ENCODE peak calls at places on chromosomes 6 and 20, in seven cellular contexts. One of them, this sample, is unnamed.

GRCh38 chr6:36526066-36526465 is 21.2 kb downstream of the STK38 start:
- DNase-seq in HCT116: no peak
- DNase-seq in HepG2: no peak
- DNase-seq in K562: no peak
- DNase-seq in SK-N-SH: no peak
- DNase-seq in H1: no peak
- DNase-seq in GM12878: no peak
- DNase-seq in this sample: no peak

GRCh38 chr6:84432616-84433015 is 205.2 kb upstream of the CEP162 start:
- DNase-seq in HCT116: no peak
- DNase-seq in HepG2: no peak
- DNase-seq in K562: no peak
- DNase-seq in SK-N-SH: no peak
- DNase-seq in H1: no peak
- DNase-seq in GM12878: no peak
- DNase-seq in this sample: no peak

GRCh38 chr6:44738652-44739141 is 351.2 kb downstream of the CDC5L start:
- DNase-seq in HCT116: no peak
- DNase-seq in HepG2: no peak
- DNase-seq in K562: no peak
- DNase-seq in SK-N-SH: no peak
- DNase-seq in H1: no peak
- DNase-seq in GM12878: peak; percentile 68
- DNase-seq in this sample: no peak

GRCh38 chr6:153790048-153790447 is 249.0 kb upstream of the OPRM1 start:
- DNase-seq in HCT116: peak; percentile 19
- DNase-seq in HepG2: peak; percentile 49
- DNase-seq in K562: no peak
- DNase-seq in SK-N-SH: peak; percentile 20
- DNase-seq in H1: no peak
- DNase-seq in GM12878: no peak
- DNase-seq in this sample: peak; percentile 42

GRCh38 chr6:88574666-88575065 is 388.8 kb downstream of the RNGTT start:
- DNase-seq in HCT116: no peak
- DNase-seq in HepG2: no peak
- DNase-seq in K562: no peak
- DNase-seq in SK-N-SH: no peak
- DNase-seq in H1: no peak
- DNase-seq in GM12878: no peak
- DNase-seq in this sample: no peak

GRCh38 chr6:56772737-56773184 is 130.1 kb upstream of the DST start:
- DNase-seq in HCT116: no peak
- DNase-seq in HepG2: no peak
- DNase-seq in K562: no peak
- DNase-seq in SK-N-SH: no peak
- DNase-seq in H1: no peak
- DNase-seq in GM12878: no peak
- DNase-seq in this sample: peak; percentile 84

GRCh38 chr6:133240511-133241087 is 558 bp upstream of the EYA4 start:
- DNase-seq in HCT116: no peak
- DNase-seq in HepG2: no peak
- DNase-seq in K562: no peak
- DNase-seq in SK-N-SH: peak; percentile 53
- DNase-seq in H1: peak; percentile 67
- DNase-seq in GM12878: no peak
- DNase-seq in this sample: no peak

GRCh38 chr6:125524356-125524755 is 222.6 kb upstream of the HDDC2 start:
- DNase-seq in HCT116: no peak
- DNase-seq in HepG2: no peak
- DNase-seq in K562: no peak
- DNase-seq in SK-N-SH: no peak
- DNase-seq in H1: no peak
- DNase-seq in GM12878: no peak
- DNase-seq in this sample: no peak

GRCh38 chr6:100344761-100345160 is 120.0 kb downstream of the SIM1 start:
- DNase-seq in HCT116: no peak
- DNase-seq in HepG2: no peak
- DNase-seq in K562: no peak
- DNase-seq in SK-N-SH: no peak
- DNase-seq in H1: no peak
- DNase-seq in GM12878: no peak
- DNase-seq in this sample: peak; percentile 61

GRCh38 chr6:166602928-166603690 is 16.6 kb upstream of the RAMACL start:
- DNase-seq in HCT116: no peak
- DNase-seq in HepG2: no peak
- DNase-seq in K562: no peak
- DNase-seq in SK-N-SH: no peak
- DNase-seq in H1: no peak
- DNase-seq in GM12878: no peak
- DNase-seq in this sample: no peak

GRCh38 chr6:109440325-109441068 is at the start of the genes PPIL6 and SMPD2:
- DNase-seq in HCT116: peak; percentile 70
- DNase-seq in HepG2: peak; percentile 77
- DNase-seq in K562: peak; percentile 95
- DNase-seq in SK-N-SH: peak; percentile 98
- DNase-seq in H1: peak; percentile 86
- DNase-seq in GM12878: no peak
- DNase-seq in this sample: no peak

GRCh38 chr6:156423829-156424228 is 353.3 kb upstream of the ARID1B start:
- DNase-seq in HCT116: no peak
- DNase-seq in HepG2: no peak
- DNase-seq in K562: no peak
- DNase-seq in SK-N-SH: no peak
- DNase-seq in H1: no peak
- DNase-seq in GM12878: no peak
- DNase-seq in this sample: no peak

GRCh38 chr6:170083236-170084051 is 207.4 kb downstream of the DLL1 start:
- DNase-seq in HCT116: no peak
- DNase-seq in HepG2: no peak
- DNase-seq in K562: no peak
- DNase-seq in SK-N-SH: no peak
- DNase-seq in H1: no peak
- DNase-seq in GM12878: no peak
- DNase-seq in this sample: no peak

GRCh38 chr6:105757512-105758200 is 328.5 kb upstream of the PRDM1 start:
- DNase-seq in HCT116: no peak
- DNase-seq in HepG2: peak; percentile 13
- DNase-seq in K562: no peak
- DNase-seq in SK-N-SH: no peak
- DNase-seq in H1: no peak
- DNase-seq in GM12878: peak; percentile 76
- DNase-seq in this sample: no peak

GRCh38 chr6:117605169-117605826 is 3.0 kb upstream of the GOPC start:
- DNase-seq in HCT116: peak; percentile 71
- DNase-seq in HepG2: peak; percentile 80
- DNase-seq in K562: peak; percentile 61
- DNase-seq in SK-N-SH: peak; percentile 67
- DNase-seq in H1: no peak
- DNase-seq in GM12878: peak; percentile 66
- DNase-seq in this sample: peak; percentile 70

GRCh38 chr6:1609662-1610496 is at the start of gene FOXC1:
- DNase-seq in HCT116: peak; percentile 83
- DNase-seq in HepG2: peak; percentile 71
- DNase-seq in K562: no peak
- DNase-seq in SK-N-SH: peak; percentile 97
- DNase-seq in H1: no peak
- DNase-seq in GM12878: no peak
- DNase-seq in this sample: peak; percentile 55

GRCh38 chr6:51675020-51675419 is 412.4 kb downstream of the PKHD1 start:
- DNase-seq in HCT116: no peak
- DNase-seq in HepG2: no peak
- DNase-seq in K562: no peak
- DNase-seq in SK-N-SH: peak; percentile 15
- DNase-seq in H1: no peak
- DNase-seq in GM12878: no peak
- DNase-seq in this sample: no peak

GRCh38 chr6:13873288-13874190 is 51.2 kb upstream of the RNF182 start:
- DNase-seq in HCT116: peak; percentile 51
- DNase-seq in HepG2: peak; percentile 69
- DNase-seq in K562: peak; percentile 90
- DNase-seq in SK-N-SH: peak; percentile 92
- DNase-seq in H1: peak; percentile 95
- DNase-seq in GM12878: peak; percentile 5
- DNase-seq in this sample: no peak

GRCh38 chr20:12394786-12395185 is 477.1 kb downstream of the BTBD3 start:
- DNase-seq in HCT116: no peak
- DNase-seq in HepG2: no peak
- DNase-seq in K562: no peak
- DNase-seq in SK-N-SH: no peak
- DNase-seq in H1: no peak
- DNase-seq in GM12878: no peak
- DNase-seq in this sample: no peak

GRCh38 chr6:136063095-136063494 is 187.0 kb downstream of the MTFR2 start:
- DNase-seq in HCT116: no peak
- DNase-seq in HepG2: no peak
- DNase-seq in K562: no peak
- DNase-seq in SK-N-SH: no peak
- DNase-seq in H1: no peak
- DNase-seq in GM12878: no peak
- DNase-seq in this sample: no peak

GRCh38 chr6:108120311-108120710 is 45.5 kb upstream of the NR2E1 start:
- DNase-seq in HCT116: no peak
- DNase-seq in HepG2: no peak
- DNase-seq in K562: no peak
- DNase-seq in SK-N-SH: no peak
- DNase-seq in H1: peak; percentile 53
- DNase-seq in GM12878: no peak
- DNase-seq in this sample: no peak

GRCh38 chr6:73694711-73695411 is 1.1 kb upstream of the CD109 start:
- DNase-seq in HCT116: no peak
- DNase-seq in HepG2: no peak
- DNase-seq in K562: no peak
- DNase-seq in SK-N-SH: no peak
- DNase-seq in H1: no peak
- DNase-seq in GM12878: no peak
- DNase-seq in this sample: peak; percentile 48
- TF ChIP-seq SIN3A in HCT116: no peak
- TF ChIP-seq SIN3A in HepG2: no peak
- TF ChIP-seq SIN3A in K562: no peak
- TF ChIP-seq SIN3A in SK-N-SH: no peak
- TF ChIP-seq SIN3A in H1: no peak
- TF ChIP-seq SIN3A in GM12878: no peak
- TF ChIP-seq SIN3A in this sample: no peak

GRCh38 chr6:118873239-118873638 is 20.7 kb upstream of the ASF1A start:
- DNase-seq in HCT116: no peak
- DNase-seq in HepG2: no peak
- DNase-seq in K562: no peak
- DNase-seq in SK-N-SH: no peak
- DNase-seq in H1: no peak
- DNase-seq in GM12878: no peak
- DNase-seq in this sample: no peak
- TF ChIP-seq SIN3A in HCT116: no peak
- TF ChIP-seq SIN3A in HepG2: no peak
- TF ChIP-seq SIN3A in K562: no peak
- TF ChIP-seq SIN3A in SK-N-SH: no peak
- TF ChIP-seq SIN3A in H1: no peak
- TF ChIP-seq SIN3A in GM12878: no peak
- TF ChIP-seq SIN3A in this sample: no peak

GRCh38 chr6:3628143-3628840 is 123.2 kb downstream of the PXDC1 start:
- DNase-seq in HCT116: no peak
- DNase-seq in HepG2: no peak
- DNase-seq in K562: no peak
- DNase-seq in SK-N-SH: no peak
- DNase-seq in H1: peak; percentile 20
- DNase-seq in GM12878: no peak
- DNase-seq in this sample: no peak
- TF ChIP-seq SIN3A in HCT116: no peak
- TF ChIP-seq SIN3A in HepG2: no peak
- TF ChIP-seq SIN3A in K562: no peak
- TF ChIP-seq SIN3A in SK-N-SH: no peak
- TF ChIP-seq SIN3A in H1: no peak
- TF ChIP-seq SIN3A in GM12878: no peak
- TF ChIP-seq SIN3A in this sample: no peak

GRCh38 chr20:46323557-46323956 is 15.3 kb upstream of the CDH22 start:
- DNase-seq in HCT116: no peak
- DNase-seq in HepG2: no peak
- DNase-seq in K562: no peak
- DNase-seq in SK-N-SH: no peak
- DNase-seq in H1: no peak
- DNase-seq in GM12878: no peak
- DNase-seq in this sample: no peak

GRCh38 chr20:46324379-46324778 is 16.1 kb upstream of the CDH22 start:
- DNase-seq in HCT116: no peak
- DNase-seq in HepG2: no peak
- DNase-seq in K562: no peak
- DNase-seq in SK-N-SH: no peak
- DNase-seq in H1: no peak
- DNase-seq in GM12878: no peak
- DNase-seq in this sample: no peak

GRCh38 chr20:46325788-46326472 is 17.6 kb upstream of the CDH22 start:
- DNase-seq in HCT116: no peak
- DNase-seq in HepG2: no peak
- DNase-seq in K562: no peak
- DNase-seq in SK-N-SH: no peak
- DNase-seq in H1: no peak
- DNase-seq in GM12878: no peak
- DNase-seq in this sample: no peak

GRCh38 chr20:46327557-46327956 is 19.3 kb upstream of the CDH22 start:
- DNase-seq in HCT116: no peak
- DNase-seq in HepG2: no peak
- DNase-seq in K562: no peak
- DNase-seq in SK-N-SH: no peak
- DNase-seq in H1: no peak
- DNase-seq in GM12878: no peak
- DNase-seq in this sample: no peak

DNA sequence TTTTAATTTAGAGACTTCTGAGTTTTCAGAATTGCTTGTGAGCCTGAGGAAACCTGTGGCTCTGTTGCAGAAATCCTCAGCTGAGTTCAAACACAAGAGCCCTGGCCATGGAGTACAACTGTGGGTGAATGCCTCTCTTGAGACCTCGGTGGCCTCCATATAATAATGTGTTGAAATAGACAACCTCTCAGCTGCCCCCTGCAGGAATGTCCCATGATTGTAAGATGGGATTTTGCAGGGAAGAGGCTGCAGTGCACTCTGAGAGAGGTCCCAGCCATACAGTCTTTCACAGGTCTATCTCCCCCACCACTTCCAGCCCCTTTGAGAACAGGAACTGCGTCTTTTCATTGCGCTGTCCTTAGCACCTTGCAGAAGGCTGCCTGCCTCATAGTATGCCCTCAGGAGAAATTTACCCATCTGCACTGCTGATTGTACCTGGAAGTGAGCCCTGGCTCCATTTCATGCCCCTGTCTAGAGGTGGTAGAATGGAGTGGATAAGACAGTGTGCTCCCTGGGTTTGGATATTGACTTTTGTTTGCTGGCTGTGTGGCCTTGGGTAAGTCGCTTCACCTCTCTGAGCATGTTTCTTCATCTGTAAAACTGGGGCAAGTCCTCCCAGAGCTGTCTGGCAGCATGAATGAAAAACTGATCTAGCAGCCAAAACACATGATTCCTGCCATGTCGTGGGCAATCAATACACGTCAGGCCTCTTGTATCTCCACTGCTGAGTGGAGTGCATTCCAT is 16.8 kb upstream of the CDH22 start:
- DNase-seq in HCT116: no peak
- DNase-seq in HepG2: peak; percentile 69
- DNase-seq in K562: peak; percentile 46
- DNase-seq in SK-N-SH: peak; percentile 71
- DNase-seq in H1: no peak
- DNase-seq in GM12878: no peak
- DNase-seq in this sample: no peak
- TF ChIP-seq SIN3A in HCT116: no peak
- TF ChIP-seq SIN3A in HepG2: no peak
- TF ChIP-seq SIN3A in K562: no peak
- TF ChIP-seq SIN3A in SK-N-SH: no peak
- TF ChIP-seq SIN3A in H1: no peak
- TF ChIP-seq SIN3A in GM12878: no peak
- TF ChIP-seq SIN3A in this sample: no peak